ENCODE peak calls at places on chromosomes 2 and 18, in seven cellular contexts. E, D, R, L, H, U and P are unnamed samples.

GRCh38 chr18:58194028-58194427 is 150.0 kb downstream of the NEDD4L start:
- DNase-seq in E (no peak), D (no peak), R (peak; percentile 89), L (no peak), H (no peak), U (peak; percentile 6), P (peak; percentile 73)

GRCh38 chr2:216388046-216388884 is 16.0 kb upstream of the MARCHF4 start:
- DNase-seq in E (no peak), D (no peak), R (no peak), L (no peak), H (no peak), U (no peak), P (no peak)

GRCh38 chr2:232458661-232459418 is 2.9 kb downstream of the ALPI start:
- DNase-seq in E (no peak), D (no peak), R (peak; percentile 26), L (no peak), H (no peak), U (no peak), P (no peak)

GRCh38 chr2:128638741-128639477 is 320.2 kb upstream of the HS6ST1 start:
- DNase-seq in E (no peak), D (peak; percentile 70), R (peak; percentile 98), L (no peak), H (no peak), U (no peak), P (no peak)

GRCh38 chr2:15584316-15584715 is 7.4 kb upstream of the DDX1 start:
- DNase-seq in E (no peak), D (no peak), R (no peak), L (no peak), H (no peak), U (no peak), P (no peak)

GRCh38 chr2:170779304-170779703 is 9.1 kb downstream of the ERICH2 start:
- DNase-seq in E (no peak), D (no peak), R (no peak), L (no peak), H (no peak), U (no peak), P (no peak)

GRCh38 chr2:227325824-227326195 is 759 bp downstream of the MFF start:
- DNase-seq in E (peak; percentile 29), D (peak; percentile 69), R (peak; percentile 67), L (peak; percentile 26), H (no peak), U (peak; percentile 62), P (peak; percentile 52)

GRCh38 chr2:73859721-73860586 is 31.2 kb downstream of the STAMBP start:
- DNase-seq in E (no peak), D (peak; percentile 91), R (no peak), L (no peak), H (peak; percentile 37), U (peak; percentile 90), P (peak; percentile 51)

GRCh38 chr2:160332318-160332717 is 132.2 kb upstream of the ITGB6 start:
- DNase-seq in E (peak; percentile 53), D (peak; percentile 61), R (peak; percentile 50), L (peak; percentile 30), H (no peak), U (peak; percentile 37), P (no peak)

GRCh38 chr2:206163251-206163880 is 3.7 kb downstream of the EEF1B2 start:
- DNase-seq in E (no peak), D (peak; percentile 11), R (peak; percentile 10), L (no peak), H (no peak), U (no peak), P (no peak)
- H3K9me2 ChIP-seq in E (no peaks in the 10 kb centered on the region), D (no peaks in the 10 kb centered on the region), R (no peaks in the 10 kb centered on the region), L (no peaks in the 10 kb centered on the region), H (no peaks in the 10 kb centered on the region), U (no peaks in the 10 kb centered on the region), P (no peaks in the 10 kb centered on the region)

GRCh38 chr2:203327582-203327917 is 644 bp upstream of the ABI2 start:
- DNase-seq in E (no peak), D (no peak), R (no peak), L (no peak), H (no peak), U (no peak), P (no peak)
- H2AFZ ChIP-seq in E (peak overlapping the region; percentile 99), D (peak overlapping the region; percentile 84), R (peak overlapping the region; percentile 8), L (peak overlapping the region; percentile 93), H (peak overlapping the region; percentile 63), U (peak overlapping the region; percentile 98), P (peak overlapping the region; percentile 96)

DNA sequence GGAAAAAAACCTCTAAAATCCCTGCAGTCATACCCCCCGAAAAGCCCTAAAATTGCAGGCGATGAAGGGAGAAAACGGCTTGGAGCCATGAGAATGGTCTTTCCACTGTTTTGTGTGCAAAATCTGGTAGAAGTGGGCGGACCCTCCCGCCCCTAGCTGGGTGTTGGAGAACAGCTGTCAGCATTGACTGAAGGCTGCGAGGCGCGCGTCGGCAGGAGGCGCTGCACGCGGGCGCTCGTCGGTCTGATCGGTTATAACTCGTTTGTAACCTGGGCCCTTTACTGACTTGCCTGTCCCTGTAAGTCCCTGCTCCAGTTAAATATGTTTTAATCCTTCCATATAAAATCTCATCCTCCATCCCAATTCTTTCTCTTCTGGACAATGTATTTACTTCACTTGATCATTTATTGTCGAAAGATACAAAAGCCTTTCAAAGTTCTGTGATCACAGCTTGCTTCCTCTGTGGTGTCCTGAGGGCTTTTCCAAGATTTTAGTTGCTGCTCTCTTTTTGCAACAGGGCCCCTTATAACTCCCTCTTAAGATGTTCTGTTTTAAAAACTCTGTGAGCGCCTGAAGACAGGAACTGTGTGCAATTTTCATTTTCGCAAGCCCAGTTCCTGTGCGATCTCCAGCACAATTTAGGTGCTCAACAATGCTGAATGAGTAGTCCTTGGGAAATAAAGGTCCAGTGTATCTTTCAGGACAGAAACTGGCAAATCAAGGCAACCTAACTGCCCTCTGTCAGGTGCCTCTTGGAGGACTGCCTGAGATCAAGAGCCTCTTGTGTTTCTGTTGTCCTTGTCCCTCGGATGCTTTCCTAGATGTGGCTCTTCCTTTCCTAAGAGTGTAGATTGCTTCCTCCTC is 906 bp upstream of the HNRNPLL start:
- DNase-seq in E (peak; percentile 88), D (peak; percentile 87), R (peak; percentile 90), L (peak; percentile 88), H (peak; percentile 62), U (peak; percentile 81), P (peak; percentile 93)
- H3K9me2 ChIP-seq in E (no peaks in the 10 kb centered on the region), D (no peaks in the 10 kb centered on the region), R (no peaks in the 10 kb centered on the region), L (no peaks in the 10 kb centered on the region), H (no peaks in the 10 kb centered on the region), U (no peaks in the 10 kb centered on the region), P (no peaks in the 10 kb centered on the region)

GRCh38 chr18:60981651-60982050 is 351.6 kb upstream of the CDH20 start:
- DNase-seq in E (no peak), D (no peak), R (no peak), L (no peak), H (no peak), U (no peak), P (no peak)

GRCh38 chr18:60982296-60982695 is 350.9 kb upstream of the CDH20 start:
- DNase-seq in E (no peak), D (no peak), R (no peak), L (no peak), H (no peak), U (no peak), P (no peak)

GRCh38 chr18:60987963-60988362 is 345.3 kb upstream of the CDH20 start:
- DNase-seq in E (no peak), D (peak; percentile 2), R (no peak), L (no peak), H (no peak), U (no peak), P (no peak)

GRCh38 chr18:60982958-60983357 is 350.3 kb upstream of the CDH20 start:
- DNase-seq in E (no peak), D (no peak), R (no peak), L (no peak), H (no peak), U (no peak), P (no peak)

GRCh38 chr18:60984496-60984895 is 348.7 kb upstream of the CDH20 start:
- DNase-seq in E (no peak), D (no peak), R (no peak), L (no peak), H (no peak), U (no peak), P (no peak)
- H2AFZ ChIP-seq in E (no peak overlapping the region), D (no peak overlapping the region), R (no peak overlapping the region), L (no peak overlapping the region), H (no peak overlapping the region), U (no peak overlapping the region), P (no peak overlapping the region)

DNA sequence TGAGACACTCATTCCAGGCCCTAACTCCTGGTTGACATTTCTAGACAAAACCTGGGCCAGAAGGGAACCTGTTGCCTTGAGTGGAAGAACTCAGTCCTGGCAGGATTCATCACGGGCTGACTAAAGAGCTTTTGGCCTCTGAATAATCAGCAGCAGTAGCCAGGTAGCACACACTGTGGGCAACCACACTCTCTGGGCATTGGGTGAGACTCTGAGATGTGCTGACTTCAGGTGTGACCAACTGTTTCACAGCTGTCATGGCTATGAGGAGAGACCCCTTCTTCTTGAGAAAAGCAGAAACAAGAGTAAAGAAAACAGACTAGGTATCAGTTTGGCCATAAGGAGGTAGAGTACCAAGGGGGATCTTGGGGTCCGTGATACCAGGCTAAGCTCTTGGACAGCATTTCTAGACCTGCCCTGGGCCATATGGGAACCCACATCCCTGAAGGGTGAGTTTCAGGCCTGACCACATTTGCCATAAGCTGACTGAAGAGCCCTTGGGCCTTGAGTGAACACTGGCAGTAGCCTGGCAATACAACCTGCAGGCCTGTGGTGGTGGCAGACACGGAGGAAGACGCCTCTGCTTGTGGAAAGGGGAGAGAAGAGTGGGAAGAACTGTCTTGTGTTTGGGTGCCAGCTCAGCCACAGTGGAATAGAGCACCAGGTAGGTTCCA is 230.9 kb downstream of the DLGAP1 start:
- DNase-seq in E (peak; percentile 7), D (no peak), R (no peak), L (no peak), H (no peak), U (no peak), P (no peak)
- H3K9me2 ChIP-seq in E (no peaks in the 10 kb centered on the region), D (no peaks in the 10 kb centered on the region), R (peaks cover 3% of the 10 kb centered on the region), L (no peaks in the 10 kb centered on the region), H (no peaks in the 10 kb centered on the region), U (no peaks in the 10 kb centered on the region), P (no peaks in the 10 kb centered on the region)

GRCh38 chr2:68415521-68415920 is 50.4 kb downstream of the PLEK start:
- DNase-seq in E (no peak), D (no peak), R (no peak), L (no peak), H (no peak), U (no peak), P (no peak)

GRCh38 chr2:68418419-68418818 is 48.7 kb downstream of the FBXO48 start:
- DNase-seq in E (no peak), D (no peak), R (no peak), L (no peak), H (no peak), U (no peak), P (no peak)

GRCh38 chr2:68416081-68416675 is 50.9 kb downstream of the FBXO48 start:
- DNase-seq in E (no peak), D (no peak), R (no peak), L (no peak), H (no peak), U (no peak), P (no peak)

GRCh38 chr2:68418855-68419254 is 48.2 kb downstream of the FBXO48 start:
- DNase-seq in E (no peak), D (no peak), R (peak; percentile 37), L (peak; percentile 71), H (no peak), U (no peak), P (no peak)

GRCh38 chr2:68417931-68418330 is 49.2 kb downstream of the FBXO48 start:
- DNase-seq in E (no peak), D (no peak), R (no peak), L (no peak), H (no peak), U (no peak), P (no peak)
- H2AFZ ChIP-seq in E (no peak overlapping the region), D (no peak overlapping the region), R (no peak overlapping the region), L (peak overlapping the region; percentile 94), H (no peak overlapping the region), U (no peak overlapping the region), P (no peak overlapping the region)